ENCODE peak calls at places on chromosome 18, in four cellular contexts. Z is CD8-positive, alpha-beta T cell; O is PC-9; J is upper lobe of right lung. S is an unnamed sample.

GRCh38 chr18:79378416-79379250 is 17.1 kb upstream of the NFATC1 start:
- DNase-seq in Z (peak; percentile 70), O (no peak), J (peak; percentile 88), S (peak; percentile 72)

GRCh38 chr18:45435810-45436209 is 179.5 kb upstream of the SLC14A2 start:
- DNase-seq in Z (no peak), O (no peak), J (no peak), S (no peak)

GRCh38 chr18:69974365-69974764 is 26.7 kb upstream of the CD226 start:
- DNase-seq in Z (no peak), O (no peak), J (no peak), S (no peak)

GRCh38 chr18:74724186-74724585 is 126.5 kb downstream of the ZNF407 start:
- DNase-seq in Z (no peak), O (no peak), J (no peak), S (no peak)

GRCh38 chr18:79560042-79560860 is 119.4 kb upstream of the CTDP1 start:
- DNase-seq in Z (no peak), O (no peak), J (peak; percentile 59), S (no peak)

GRCh38 chr18:58225101-58225500 is 181.1 kb downstream of the NEDD4L start:
- DNase-seq in Z (no peak), O (no peak), J (no peak), S (no peak)

GRCh38 chr18:21629089-21629832 is 17.1 kb downstream of the SNRPD1 start:
- DNase-seq in Z (no peak), O (no peak), J (no peak), S (no peak)

GRCh38 chr18:79748321-79749157 is 49.2 kb upstream of the KCNG2 start:
- DNase-seq in Z (no peak), O (no peak), J (peak; percentile 52), S (no peak)

GRCh38 chr18:57075716-57076400 is 71.0 kb upstream of the BOD1L2 start:
- DNase-seq in Z (no peak), O (no peak), J (no peak), S (no peak)

GRCh38 chr18:40055262-40055661 is 1899.8 kb upstream of the PIK3C3 start:
- DNase-seq in Z (no peak), O (no peak), J (no peak), S (no peak)

GRCh38 chr18:36850527-36851201 is 21.7 kb downstream of the KIAA1328 start:
- DNase-seq in Z (no peak), O (peak; percentile 52), J (no peak), S (no peak)

GRCh38 chr18:23740105-23740830 is 51.0 kb downstream of the LAMA3 start:
- DNase-seq in Z (no peak), O (peak; percentile 37), J (no peak), S (no peak)

GRCh38 chr18:41577529-41577928 is 377.5 kb upstream of the PIK3C3 start:
- DNase-seq in Z (no peak), O (no peak), J (no peak), S (no peak)

GRCh38 chr18:36410346-36410745 is 112.8 kb downstream of the FHOD3 start:
- DNase-seq in Z (no peak), O (no peak), J (no peak), S (no peak)

DNA sequence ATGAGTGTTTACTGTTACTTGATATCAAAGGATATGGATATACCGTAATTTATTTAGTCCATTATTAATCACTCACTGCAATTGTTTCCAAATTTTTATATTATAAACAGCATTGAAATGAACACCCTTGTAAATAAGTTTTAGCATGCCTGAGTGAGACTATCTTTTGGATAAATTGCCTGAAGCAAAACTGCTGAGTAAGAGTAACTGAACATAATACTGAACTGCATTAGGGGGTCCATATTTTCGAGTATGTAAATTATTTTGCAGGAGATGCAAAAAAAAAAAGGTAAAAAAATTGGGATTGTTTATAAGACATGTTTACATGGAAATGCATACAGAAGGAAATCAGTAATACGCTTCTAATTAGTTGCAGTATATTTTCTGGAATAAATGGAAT is 215.6 kb upstream of the SMAD7 start:
- DNase-seq in Z (no peak), O (no peak), J (no peak), S (no peak)
- H3K27ac ChIP-seq in Z (no peak overlapping the region), O (no peak overlapping the region), J (no peak overlapping the region), S (no peak overlapping the region)

DNA sequence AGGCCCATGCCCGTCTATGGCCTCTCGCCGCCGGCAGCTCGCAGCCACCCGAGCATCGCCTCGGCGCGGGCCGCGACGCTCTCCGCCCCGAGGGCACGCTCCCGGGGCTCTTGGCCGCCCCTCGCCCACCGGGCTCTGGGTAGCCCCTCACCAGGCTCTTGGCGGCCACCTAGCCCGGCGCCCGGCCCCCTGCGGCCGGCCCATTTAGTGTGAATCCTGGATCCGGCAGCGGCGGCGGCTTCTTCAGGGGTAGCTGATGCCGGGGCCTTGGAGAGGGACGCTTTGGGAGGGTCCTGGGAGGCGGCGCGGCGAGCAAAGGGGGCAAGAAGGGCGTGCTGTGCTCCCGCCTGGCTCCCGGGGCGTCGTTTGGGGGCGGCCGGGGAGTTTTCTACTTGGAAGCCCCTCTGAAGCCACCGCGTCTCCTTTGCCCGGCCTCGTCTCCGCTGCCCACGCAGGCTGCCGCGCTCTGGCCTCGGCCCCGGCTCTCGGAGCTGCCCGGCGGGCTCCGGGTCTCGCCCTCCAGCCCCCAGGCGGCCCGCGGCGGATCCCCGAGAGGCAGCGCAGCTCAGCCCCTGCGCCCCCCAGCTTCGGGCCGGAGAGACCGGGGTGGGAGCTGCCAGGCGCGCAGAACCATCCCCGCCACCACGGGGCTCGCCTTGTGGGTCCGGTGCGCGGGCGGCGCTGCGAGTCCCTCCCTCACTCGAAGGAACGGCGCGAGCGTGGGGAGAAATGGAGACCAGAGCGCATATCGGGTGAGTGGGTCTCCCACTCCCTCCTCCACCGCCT is 521 bp downstream of the PIEZO2 start:
- DNase-seq in Z (no peak), O (no peak), J (no peak), S (no peak)
- H3K4me3 ChIP-seq in Z (no peak overlapping the region), O (no peak overlapping the region), J (peak overlapping the region; percentile 51), S (no peak overlapping the region)

GRCh38 chr18:29160123-29160522 is 983.2 kb upstream of the CDH2 start:
- DNase-seq in Z (no peak), O (no peak), J (no peak), S (no peak)
- H3K4me1 ChIP-seq in Z (no peaks in the 10 kb centered on the region), O (peaks cover 26% of the 10 kb centered on the region), J (no peaks in the 10 kb centered on the region), S (no peaks in the 10 kb centered on the region)

DNA sequence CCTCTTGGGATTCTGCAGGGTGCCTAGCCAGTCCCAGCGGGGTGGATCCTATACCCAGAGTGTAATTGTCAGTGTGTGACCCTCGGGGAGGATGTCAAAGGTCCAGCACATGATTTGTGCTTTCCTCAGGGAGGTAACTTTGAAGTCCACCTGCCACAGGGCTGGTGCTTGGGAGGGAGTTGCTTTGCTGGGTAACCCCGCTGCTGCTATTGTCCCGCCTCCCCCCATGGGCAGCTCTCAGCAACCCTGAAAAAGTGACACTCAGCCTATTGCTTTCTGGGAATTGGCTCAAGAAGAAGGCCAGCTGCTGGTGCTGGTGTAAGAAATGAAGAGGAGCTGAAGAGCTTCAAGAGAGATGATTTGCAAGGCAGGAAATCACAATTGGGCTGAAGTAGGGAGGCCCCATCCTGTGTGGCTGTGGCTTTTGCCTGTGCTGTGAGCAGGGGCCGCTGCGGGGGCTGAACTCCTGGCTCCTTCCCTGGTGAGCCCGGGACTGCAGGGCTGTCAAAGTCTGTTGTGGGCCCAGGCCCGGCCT is 36.4 kb downstream of the EMILIN2 start:
- DNase-seq in Z (peak; percentile 40), O (no peak), J (no peak), S (no peak)
- H3K27ac ChIP-seq in Z (no peak overlapping the region), O (no peak overlapping the region), J (no peak overlapping the region), S (peak overlapping the region; percentile 44)

DNA sequence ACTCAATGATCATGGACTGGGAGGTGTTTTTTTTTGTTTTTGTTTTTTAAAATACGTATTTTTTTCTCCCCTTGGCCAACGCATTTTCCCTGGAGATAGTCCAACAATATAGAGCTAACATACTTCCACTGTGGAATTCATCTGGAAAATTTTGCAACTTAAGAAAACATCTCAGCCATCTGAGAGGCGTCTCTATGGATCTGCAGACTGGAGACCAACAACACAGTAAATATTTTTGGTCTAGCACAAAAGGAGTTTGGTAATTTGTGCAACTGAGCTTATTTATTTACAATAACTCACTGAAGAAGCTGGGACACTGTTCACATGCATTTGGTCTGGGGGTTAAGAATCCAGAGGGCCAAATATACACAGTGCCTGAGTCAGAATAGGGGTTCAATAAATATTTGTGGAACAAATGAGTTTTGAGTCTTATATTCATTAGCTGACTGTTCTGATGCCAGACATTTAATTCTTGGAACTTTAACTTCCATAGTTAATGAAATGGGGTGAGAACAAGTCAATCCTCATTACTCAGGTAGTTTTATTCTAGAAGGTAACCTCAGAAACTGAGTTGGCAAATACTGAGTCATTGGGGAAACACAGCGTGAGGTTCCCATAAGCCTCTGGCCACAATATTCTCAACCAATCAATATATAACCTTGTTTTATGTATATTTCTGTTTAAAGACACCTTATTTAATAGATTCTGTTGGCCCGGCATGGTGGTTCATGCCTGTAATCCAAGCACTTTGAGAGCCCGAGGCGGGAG is 36.1 kb downstream of the CCBE1 start:
- DNase-seq in Z (no peak), O (peak; percentile 83), J (no peak), S (no peak)
- H3K4me3 ChIP-seq in Z (no peak overlapping the region), O (no peak overlapping the region), J (no peak overlapping the region), S (no peak overlapping the region)